ENCODE peak calls at places on chromosomes 1 and 21, in four cellular contexts. One of them, this sample, is unnamed.

GRCh38 chr1:52263153-52263910 is 102.7 kb downstream of the CC2D1B start:
- DNase-seq in pancreas: no peak
- DNase-seq in transverse colon: peak; percentile 13
- DNase-seq in suprapubic skin: no peak
- DNase-seq in this sample: no peak

GRCh38 chr1:119163396-119163795 is 22.9 kb upstream of the WARS2 start:
- DNase-seq in pancreas: no peak
- DNase-seq in transverse colon: no peak
- DNase-seq in suprapubic skin: no peak
- DNase-seq in this sample: no peak

GRCh38 chr1:60581455-60582220 is 500.7 kb upstream of the NFIA start:
- DNase-seq in pancreas: no peak
- DNase-seq in transverse colon: no peak
- DNase-seq in suprapubic skin: no peak
- DNase-seq in this sample: no peak

GRCh38 chr1:206714331-206715058 is 29.8 kb downstream of the MAPKAPK2 start:
- DNase-seq in pancreas: peak; percentile 57
- DNase-seq in transverse colon: peak; percentile 50
- DNase-seq in suprapubic skin: no peak
- DNase-seq in this sample: no peak

GRCh38 chr1:42165511-42166210 is 1.1 kb upstream of the GUCA2A start:
- DNase-seq in pancreas: peak; percentile 87
- DNase-seq in transverse colon: peak; percentile 94
- DNase-seq in suprapubic skin: no peak
- DNase-seq in this sample: no peak

GRCh38 chr1:65458730-65459396 is 38.4 kb downstream of the LEPR start:
- DNase-seq in pancreas: no peak
- DNase-seq in transverse colon: no peak
- DNase-seq in suprapubic skin: no peak
- DNase-seq in this sample: no peak

GRCh38 chr1:205495237-205495823 is 9.1 kb upstream of the CDK18 start:
- DNase-seq in pancreas: no peak
- DNase-seq in transverse colon: peak; percentile 47
- DNase-seq in suprapubic skin: no peak
- DNase-seq in this sample: no peak

GRCh38 chr1:189567890-189568289 is 909.8 kb downstream of the BRINP3 start:
- DNase-seq in pancreas: no peak
- DNase-seq in transverse colon: no peak
- DNase-seq in suprapubic skin: no peak
- DNase-seq in this sample: no peak

GRCh38 chr1:147168626-147169058 is 3.6 kb downstream of the PRKAB2 start:
- DNase-seq in pancreas: no peak
- DNase-seq in transverse colon: peak; percentile 73
- DNase-seq in suprapubic skin: no peak
- DNase-seq in this sample: no peak

GRCh38 chr1:39006726-39007645 is 15.9 kb downstream of the AKIRIN1 start:
- DNase-seq in pancreas: no peak
- DNase-seq in transverse colon: no peak
- DNase-seq in suprapubic skin: no peak
- DNase-seq in this sample: no peak

GRCh38 chr1:53413175-53414001 is 45.8 kb upstream of the DMRTB1 start:
- DNase-seq in pancreas: no peak
- DNase-seq in transverse colon: no peak
- DNase-seq in suprapubic skin: no peak
- DNase-seq in this sample: no peak

GRCh38 chr1:91529856-91530255 is 29.2 kb downstream of the CDC7 start:
- DNase-seq in pancreas: no peak
- DNase-seq in transverse colon: no peak
- DNase-seq in suprapubic skin: no peak
- DNase-seq in this sample: no peak

GRCh38 chr1:9201421-9202239 is 32.9 kb upstream of the H6PD start:
- DNase-seq in pancreas: no peak
- DNase-seq in transverse colon: peak; percentile 18
- DNase-seq in suprapubic skin: no peak
- DNase-seq in this sample: no peak

GRCh38 chr21:33126569-33126968 is 56.6 kb downstream of the OLIG1 start:
- DNase-seq in pancreas: no peak
- DNase-seq in transverse colon: no peak
- DNase-seq in suprapubic skin: no peak
- DNase-seq in this sample: no peak

GRCh38 chr1:8422439-8423133 is 104.7 kb downstream of the SLC45A1 start:
- DNase-seq in pancreas: peak; percentile 62
- DNase-seq in transverse colon: peak; percentile 27
- DNase-seq in suprapubic skin: no peak
- DNase-seq in this sample: no peak

GRCh38 chr21:32328595-32328994 is 29.9 kb downstream of the MRAP start:
- DNase-seq in pancreas: no peak
- DNase-seq in transverse colon: no peak
- DNase-seq in suprapubic skin: no peak
- DNase-seq in this sample: no peak

GRCh38 chr1:43931711-43932660 is 1.6 kb upstream of the ARTN start:
- DNase-seq in pancreas: no peak
- DNase-seq in transverse colon: no peak
- DNase-seq in suprapubic skin: no peak
- DNase-seq in this sample: no peak

GRCh38 chr1:43933386-43934278 is at the start of gene ARTN:
- DNase-seq in pancreas: peak; percentile 80
- DNase-seq in transverse colon: peak; percentile 63
- DNase-seq in suprapubic skin: no peak
- DNase-seq in this sample: no peak

GRCh38 chr1:43932786-43933385 is 715 bp upstream of the ARTN start:
- DNase-seq in pancreas: no peak
- DNase-seq in transverse colon: no peak
- DNase-seq in suprapubic skin: no peak
- DNase-seq in this sample: no peak

GRCh38 chr1:43930949-43931275 is 2.7 kb upstream of the ARTN start:
- DNase-seq in pancreas: no peak
- DNase-seq in transverse colon: no peak
- DNase-seq in suprapubic skin: no peak
- DNase-seq in this sample: no peak

GRCh38 chr1:43930168-43930948 is 3.2 kb upstream of the ARTN start:
- DNase-seq in pancreas: no peak
- DNase-seq in transverse colon: peak; percentile 22
- DNase-seq in suprapubic skin: no peak
- DNase-seq in this sample: no peak
- TF ChIP-seq CTCF in pancreas: peak; percentile 11
- TF ChIP-seq CTCF in transverse colon: peak; percentile 46
- TF ChIP-seq CTCF in suprapubic skin: peak; percentile 34
- TF ChIP-seq CTCF in this sample: peak; percentile 21

GRCh38 chr1:167791281-167792209 is 69.8 kb downstream of the MPZL1 start:
- DNase-seq in pancreas: no peak
- DNase-seq in transverse colon: peak; percentile 36
- DNase-seq in suprapubic skin: peak; percentile 78
- DNase-seq in this sample: no peak
- TF ChIP-seq CTCF in pancreas: no peak
- TF ChIP-seq CTCF in transverse colon: no peak
- TF ChIP-seq CTCF in suprapubic skin: no peak
- TF ChIP-seq CTCF in this sample: no peak

GRCh38 chr1:110605901-110606783 is at the start of gene KCNA2:
- DNase-seq in pancreas: peak; percentile 79
- DNase-seq in transverse colon: peak; percentile 22
- DNase-seq in suprapubic skin: no peak
- DNase-seq in this sample: peak; percentile 34
- TF ChIP-seq CTCF in pancreas: no peak
- TF ChIP-seq CTCF in transverse colon: no peak
- TF ChIP-seq CTCF in suprapubic skin: no peak
- TF ChIP-seq CTCF in this sample: no peak

DNA sequence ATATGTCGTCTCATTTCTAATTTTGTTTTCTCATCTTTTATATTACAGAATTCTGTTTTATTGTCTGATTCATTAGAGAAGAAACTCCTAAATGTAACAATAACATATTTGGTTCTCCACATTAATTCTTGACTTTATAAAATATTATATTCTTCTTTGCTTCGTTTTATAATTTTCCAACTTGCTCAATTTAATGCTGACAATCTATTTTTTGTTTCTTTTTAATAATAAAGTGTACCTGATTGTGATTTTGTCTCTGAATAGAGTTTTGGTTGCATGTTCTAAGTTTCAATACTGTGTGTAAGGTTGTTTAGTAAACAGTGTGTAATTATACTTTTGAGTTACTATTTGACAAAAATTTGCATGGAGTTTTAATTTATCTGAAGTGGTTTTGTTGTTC is 131.0 kb upstream of the C1orf105 start:
- DNase-seq in pancreas: no peak
- DNase-seq in transverse colon: no peak
- DNase-seq in suprapubic skin: no peak
- DNase-seq in this sample: no peak
- TF ChIP-seq CTCF in pancreas: no peak
- TF ChIP-seq CTCF in transverse colon: no peak
- TF ChIP-seq CTCF in suprapubic skin: no peak
- TF ChIP-seq CTCF in this sample: no peak

DNA sequence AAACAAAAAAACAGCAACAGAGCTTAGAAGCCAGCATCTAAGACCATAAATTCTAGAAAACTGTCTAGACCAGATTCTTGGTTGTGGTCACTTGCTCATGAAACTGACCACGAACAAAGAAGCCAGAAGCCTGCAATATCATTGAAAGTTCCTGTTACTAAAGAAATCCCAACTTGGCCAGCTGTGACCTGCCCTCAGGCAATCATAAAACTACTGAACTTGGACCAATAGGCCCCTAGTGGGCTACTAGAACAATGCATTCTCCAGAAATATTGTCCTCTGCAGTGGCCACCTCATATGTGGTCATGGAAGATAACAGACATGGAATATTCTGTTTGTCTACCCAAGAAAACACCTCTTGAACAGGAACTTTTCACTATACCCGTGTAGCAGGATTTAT is 87.7 kb downstream of the SPATA17 start:
- DNase-seq in pancreas: no peak
- DNase-seq in transverse colon: no peak
- DNase-seq in suprapubic skin: no peak
- DNase-seq in this sample: no peak
- TF ChIP-seq CTCF in pancreas: no peak
- TF ChIP-seq CTCF in transverse colon: no peak
- TF ChIP-seq CTCF in suprapubic skin: no peak
- TF ChIP-seq CTCF in this sample: no peak

GRCh38 chr1:27522148-27522859 is 32.3 kb upstream of the WASF2 start:
- DNase-seq in pancreas: no peak
- DNase-seq in transverse colon: no peak
- DNase-seq in suprapubic skin: peak; percentile 87
- DNase-seq in this sample: no peak
- TF ChIP-seq CTCF in pancreas: no peak
- TF ChIP-seq CTCF in transverse colon: no peak
- TF ChIP-seq CTCF in suprapubic skin: no peak
- TF ChIP-seq CTCF in this sample: no peak

This sample was measured in D721Med.